ENCODE peak calls at places on chromosomes 7 and 10, in four cellular contexts. T is HepG2, S is K562, D is GM12878. Q is an unnamed sample.

GRCh38 chr7:101733713-101734475 is 83.5 kb upstream of the CUX1 start:
- DNase-seq in T (peak; percentile 57), S (peak; percentile 88), D (no peak), Q (no peak)

GRCh38 chr7:76022026-76022780 is 25.6 kb downstream of the STYXL1 start:
- DNase-seq in T (no peak), S (no peak), D (no peak), Q (no peak)

GRCh38 chr10:70223728-70224127 is 9.5 kb downstream of the PPA1 start:
- DNase-seq in T (no peak), S (no peak), D (no peak), Q (no peak)

GRCh38 chr7:50266893-50267386 is 37.6 kb upstream of the IKZF1 start:
- DNase-seq in T (no peak), S (peak; percentile 64), D (peak; percentile 84), Q (no peak)

GRCh38 chr7:42161723-42162122 is 75.3 kb downstream of the GLI3 start:
- DNase-seq in T (no peak), S (no peak), D (no peak), Q (no peak)

GRCh38 chr10:89625041-89625765 is 19.8 kb downstream of the PANK1 start:
- DNase-seq in T (no peak), S (no peak), D (no peak), Q (no peak)

GRCh38 chr10:74643586-74643956 is 182.8 kb upstream of the KAT6B start:
- DNase-seq in T (no peak), S (no peak), D (no peak), Q (no peak)

GRCh38 chr7:158581440-158582088 is 6.1 kb downstream of the PTPRN2 start:
- DNase-seq in T (peak; percentile 80), S (no peak), D (no peak), Q (no peak)

GRCh38 chr7:142319970-142320369 is 62.1 kb upstream of the PRSS58 start:
- DNase-seq in T (no peak), S (peak; percentile 26), D (no peak), Q (no peak)

GRCh38 chr7:145986248-145986874 is 130.2 kb upstream of the CNTNAP2 start:
- DNase-seq in T (no peak), S (no peak), D (no peak), Q (no peak)

GRCh38 chr10:58320351-58321065 is 14.3 kb upstream of the UBE2D1 start:
- DNase-seq in T (no peak), S (no peak), D (no peak), Q (no peak)

GRCh38 chr10:110774069-110775021 is 97.4 kb upstream of the PDCD4 start:
- DNase-seq in T (peak; percentile 55), S (peak; percentile 78), D (peak; percentile 99), Q (peak; percentile 71)

GRCh38 chr10:49080071-49080470 is 35.3 kb downstream of the VSTM4 start:
- DNase-seq in T (no peak), S (no peak), D (no peak), Q (no peak)

GRCh38 chr10:45308707-45309106 is 6.7 kb downstream of the OR13A1 start:
- DNase-seq in T (no peak), S (peak; percentile 41), D (peak; percentile 16), Q (no peak)

GRCh38 chr10:124570646-124571045 is 109.0 kb downstream of the LHPP start:
- DNase-seq in T (no peak), S (no peak), D (no peak), Q (no peak)

GRCh38 chr10:124364674-124365073 is 54.0 kb downstream of the OAT start:
- DNase-seq in T (no peak), S (no peak), D (no peak), Q (no peak)

GRCh38 chr10:104492349-104492940 is 138.8 kb downstream of the CFAP58 start:
- DNase-seq in T (no peak), S (no peak), D (no peak), Q (no peak)

GRCh38 chr10:124045794-124046355 is 47.5 kb downstream of the CHST15 start:
- DNase-seq in T (no peak), S (no peak), D (no peak), Q (no peak)

GRCh38 chr7:41701068-41701467 is 1.8 kb downstream of the INHBA start:
- DNase-seq in T (no peak), S (no peak), D (no peak), Q (no peak)

GRCh38 chr10:122642726-122643605 is 56.7 kb downstream of the C10orf120 start:
- DNase-seq in T (no peak), S (no peak), D (no peak), Q (no peak)

GRCh38 chr10:11245981-11246590 is 228.4 kb downstream of the CELF2 start:
- DNase-seq in T (no peak), S (no peak), D (no peak), Q (no peak)

GRCh38 chr10:110429301-110429700 is 68.4 kb upstream of the DUSP5 start:
- DNase-seq in T (no peak), S (no peak), D (no peak), Q (no peak)

GRCh38 chr7:64880322-64881297 is 22.5 kb upstream of the ZNF273 start:
- DNase-seq in T (no peak), S (no peak), D (no peak), Q (no peak)

GRCh38 chr10:75402486-75403143 is 1.1 kb upstream of the ZNF503 start:
- DNase-seq in T (no peak), S (no peak), D (no peak), Q (peak; percentile 80)

GRCh38 chr10:71502851-71503250 is 106.1 kb downstream of the CDH23 start:
- DNase-seq in T (no peak), S (no peak), D (no peak), Q (no peak)

GRCh38 chr10:79407811-79408795 is 37.3 kb downstream of the ZCCHC24 start:
- DNase-seq in T (no peak), S (no peak), D (no peak), Q (no peak)

GRCh38 chr10:79407397-79407796 is 38.0 kb downstream of the ZCCHC24 start:
- DNase-seq in T (no peak), S (no peak), D (no peak), Q (no peak)

GRCh38 chr10:79411546-79412495 is 33.6 kb downstream of the ZCCHC24 start:
- DNase-seq in T (no peak), S (no peak), D (no peak), Q (no peak)

GRCh38 chr10:79410315-79411094 is 34.9 kb downstream of the ZCCHC24 start:
- DNase-seq in T (no peak), S (no peak), D (no peak), Q (no peak)

DNA sequence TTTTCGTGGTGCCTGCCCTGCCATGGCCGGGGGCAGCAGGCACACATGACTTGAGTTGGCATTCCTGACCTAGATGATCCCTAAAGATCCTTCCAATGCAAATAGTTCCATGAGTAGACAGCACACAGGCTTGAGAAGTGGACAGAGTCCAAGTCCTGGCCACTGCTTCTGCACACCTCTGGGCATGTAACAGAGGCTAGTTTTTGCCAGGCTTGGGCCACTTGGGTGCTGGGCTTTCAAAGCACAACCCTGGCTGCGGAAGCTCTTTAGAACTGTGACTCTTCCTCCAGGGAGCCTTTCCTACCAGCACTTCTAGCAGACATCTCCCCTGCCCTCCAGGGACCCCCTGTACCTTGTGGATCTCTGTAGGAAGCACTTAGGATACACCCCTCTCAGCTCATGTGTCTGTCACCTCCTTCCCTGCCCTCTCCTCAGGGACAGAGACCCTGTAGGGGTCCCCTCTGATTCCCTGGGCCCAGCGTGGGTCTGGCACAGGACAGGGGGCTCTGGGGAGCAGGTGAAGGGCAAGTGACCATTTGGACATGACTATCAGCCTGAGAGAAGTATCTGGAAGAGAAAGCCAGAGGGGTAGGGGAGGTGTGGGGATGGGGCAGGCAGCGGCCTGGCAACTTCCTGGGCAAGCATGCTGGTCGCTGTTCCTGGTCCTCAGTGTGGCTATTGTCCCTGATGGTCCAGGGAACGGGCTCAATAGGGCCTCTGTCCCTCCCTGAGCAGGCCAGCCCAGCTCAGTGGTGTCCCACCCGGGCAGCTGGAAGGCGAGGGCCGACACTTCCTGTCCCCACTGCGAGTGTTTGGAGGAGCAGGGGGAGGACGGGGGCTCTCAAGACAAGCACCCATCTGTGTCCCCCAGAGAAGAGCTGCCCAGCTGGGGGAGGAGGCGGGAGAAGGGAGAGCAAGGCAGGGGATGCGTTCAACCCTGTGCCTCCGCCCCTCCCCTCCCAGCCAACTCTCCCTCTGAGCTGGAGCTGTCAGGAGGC is 36.1 kb downstream of the ZCCHC24 start:
- DNase-seq in T (no peak), S (no peak), D (no peak), Q (no peak)
- TF ChIP-seq MYC in T (no peak), S (no peak), D (no peak), Q (no peak)

DNA sequence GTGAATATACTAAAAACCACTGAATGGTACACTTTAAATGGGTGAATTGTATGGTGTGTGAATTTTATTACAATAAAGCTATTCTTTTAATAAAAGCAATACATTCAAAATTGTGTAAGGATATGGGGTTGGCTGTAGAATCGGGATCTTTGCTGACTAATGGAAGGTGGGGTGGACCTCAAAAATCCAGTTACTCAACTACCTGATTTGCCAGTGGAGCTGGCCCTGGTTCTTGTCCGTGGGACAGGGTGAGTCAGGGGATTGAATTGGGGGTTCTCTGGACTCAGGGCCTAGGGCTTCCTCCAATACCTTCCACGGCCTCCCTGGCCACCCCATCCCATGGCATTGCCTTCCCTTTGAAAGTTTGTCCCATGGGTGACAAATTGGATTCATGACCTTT is 13.5 kb upstream of the RABGEF1 start:
- DNase-seq in T (no peak), S (no peak), D (no peak), Q (no peak)
- TF ChIP-seq USF2 in T (no peak), S (no peak), D (no peak), Q (no peak)

DNA sequence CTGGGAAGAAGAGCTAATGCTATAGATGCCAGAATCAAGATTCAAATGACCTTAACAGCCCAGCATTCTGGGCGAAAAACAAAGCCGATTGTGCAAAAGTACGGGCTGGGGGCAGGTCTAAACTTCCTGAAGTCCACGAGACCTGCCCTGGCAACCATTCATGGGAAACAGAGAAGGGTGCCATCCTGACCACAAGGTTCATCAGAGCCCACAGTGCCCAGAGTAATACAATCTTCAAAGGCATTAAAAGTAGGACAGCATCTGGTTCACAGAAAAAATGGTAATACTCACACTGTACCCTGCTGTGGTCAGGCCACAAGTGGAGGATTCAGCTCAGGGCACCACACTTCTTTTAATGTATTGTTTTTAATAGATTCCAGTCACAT is 36.1 kb downstream of the SORBS1 start:
- DNase-seq in T (no peak), S (no peak), D (no peak), Q (no peak)
- TF ChIP-seq MYC in T (no peak), S (no peak), D (no peak), Q (no peak)

DNA sequence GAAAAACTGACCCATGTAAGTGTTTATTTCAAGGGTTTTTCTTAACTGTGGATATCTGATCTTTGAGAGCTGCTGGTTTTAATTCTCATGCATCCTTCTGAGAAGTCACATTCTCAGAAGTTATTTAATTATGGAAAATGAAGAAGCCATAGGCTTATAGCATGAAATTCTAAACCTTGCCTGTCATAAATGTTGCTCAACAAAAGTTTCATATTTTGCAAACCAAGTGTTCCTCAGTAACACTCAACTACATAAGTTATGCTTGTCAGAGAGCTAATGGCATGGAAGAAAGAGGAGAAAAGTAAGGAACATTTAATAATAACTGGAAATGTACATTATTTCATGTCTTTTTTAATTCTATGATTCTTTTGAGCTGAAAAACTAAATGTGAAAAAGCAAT is 78.6 kb upstream of the MPP7 start:
- DNase-seq in T (no peak), S (no peak), D (no peak), Q (no peak)
- TF ChIP-seq USF2 in T (no peak), S (no peak), D (no peak), Q (no peak)